ENCODE peak calls at places on chromosomes 5 and 9, in five cellular contexts. T is GM12878, A is HepG2, G is K562, H is H1. F is an unnamed sample. For H3K4me1, the result is how much of the 10 kb centered on the place peaks cover.

GRCh38 chr5:169626779-169627178 is 10.3 kb upstream of the DOCK2 start:
- DNase-seq in T (no peak), A (no peak), G (no peak), H (no peak), F (no peak)

GRCh38 chr5:135141303-135142268 is 107.6 kb upstream of the PITX1 start:
- DNase-seq in T (no peak), A (peak), G (peak), H (no peak), F (peak)

GRCh38 chr5:101843055-101843454 is 453.0 kb downstream of the SLCO4C1 start:
- DNase-seq in T (no peak), A (no peak), G (no peak), H (no peak), F (no peak)

GRCh38 chr5:106894964-106895363 is 775.8 kb downstream of the EFNA5 start:
- DNase-seq in T (no peak), A (no peak), G (no peak), H (no peak), F (no peak)

GRCh38 chr5:116130471-116130870 is 45.6 kb downstream of the COMMD10 start:
- DNase-seq in T (no peak), A (no peak), G (no peak), H (no peak), F (no peak)

GRCh38 chr9:23361096-23361495 is 464.9 kb downstream of the ELAVL2 start:
- DNase-seq in T (no peak), A (no peak), G (no peak), H (no peak), F (no peak)

GRCh38 chr5:172791291-172791690 is 20.3 kb upstream of the DUSP1 start:
- DNase-seq in T (no peak), A (no peak), G (no peak), H (no peak), F (no peak)

GRCh38 chr5:43154424-43154823 is 33.7 kb downstream of the ZNF131 start:
- DNase-seq in T (no peak), A (no peak), G (no peak), H (no peak), F (no peak)

GRCh38 chr5:63963080-63963735 is 963 bp upstream of the HTR1A start:
- DNase-seq in T (peak), A (peak), G (peak), H (no peak), F (peak)

GRCh38 chr5:54384356-54384933 is 71.1 kb upstream of the HSPB3 start:
- DNase-seq in T (no peak), A (no peak), G (no peak), H (no peak), F (no peak)

GRCh38 chr5:153704110-153704509 is 213.6 kb downstream of the GRIA1 start:
- DNase-seq in T (no peak), A (no peak), G (no peak), H (no peak), F (no peak)

GRCh38 chr9:113599647-113600476 is 136.3 kb downstream of the RGS3 start:
- DNase-seq in T (no peak), A (no peak), G (no peak), H (no peak), F (peak)

DNA sequence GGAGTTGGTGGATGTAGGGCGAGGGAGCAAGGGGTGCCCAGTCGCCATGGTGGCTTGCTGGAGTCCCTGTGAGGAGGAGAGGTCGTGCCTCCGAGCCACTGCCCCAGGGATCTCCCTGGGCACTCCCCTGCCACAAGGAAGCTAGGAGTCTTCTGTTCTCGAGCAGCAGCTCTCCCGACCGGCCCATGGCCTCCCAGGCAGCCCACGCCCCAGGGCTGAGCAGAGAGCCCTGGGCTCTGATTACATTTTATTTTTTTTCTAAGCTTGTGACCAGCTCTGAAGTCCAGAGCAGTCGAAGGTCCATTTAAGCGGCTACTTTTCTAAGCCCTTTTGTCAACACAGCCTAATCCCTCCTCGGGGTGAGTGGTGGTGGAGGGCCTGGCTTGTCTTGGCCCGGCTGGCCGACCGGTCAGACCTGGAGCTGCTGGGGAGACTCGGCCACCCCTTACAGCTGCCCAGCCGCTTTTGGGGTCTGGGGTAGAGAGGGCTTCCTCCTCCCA is 2.1 kb downstream of the RXRA start:
- DNase-seq in T (no peak), A (peak), G (no peak), H (no peak), F (no peak)
- H3K4me1 ChIP-seq in T (under half), A (half or more), G (under half), H (under half), F (under half)

DNA sequence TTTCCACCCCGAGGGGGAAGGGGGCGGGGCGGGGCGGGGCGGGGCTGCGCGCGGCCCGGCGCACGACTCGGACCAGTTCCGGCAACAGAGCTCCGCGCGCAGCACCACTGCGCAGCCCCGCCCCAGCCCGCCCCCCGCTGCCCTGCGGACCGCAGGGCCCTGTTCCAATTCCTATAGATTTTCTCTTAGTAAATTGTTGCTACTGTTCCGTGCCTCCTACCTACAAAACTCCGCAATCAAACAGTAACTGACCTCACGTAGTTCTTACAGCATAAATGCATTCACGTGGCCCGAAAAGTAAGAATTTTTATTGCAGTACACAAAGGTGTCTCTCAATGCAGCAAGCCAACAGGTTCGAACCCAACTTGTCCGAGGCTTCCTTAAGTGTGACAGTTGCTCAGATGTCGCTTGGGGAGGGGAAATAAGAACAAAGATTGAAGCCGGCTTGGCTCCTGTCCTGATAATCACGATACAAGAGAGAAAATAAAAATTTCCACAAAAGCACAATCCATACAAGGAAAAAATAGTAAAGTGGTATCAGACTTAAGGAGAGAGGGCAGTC is 1.2 kb upstream of the RNF38 start:
- DNase-seq in T (peak), A (peak), G (peak), H (peak), F (peak)
- TF ChIP-seq CREB1 in T (no peak), A (no peak), G (no peak), H (no peak), F (no peak)

GRCh38 chr5:41924872-41925554 is at the start of gene FBXO4:
- DNase-seq in T (peak), A (peak), G (peak), H (peak), F (peak)
- H3K27ac ChIP-seq in T (peak), A (peak), G (peak), H (peak), F (no peak)

DNA sequence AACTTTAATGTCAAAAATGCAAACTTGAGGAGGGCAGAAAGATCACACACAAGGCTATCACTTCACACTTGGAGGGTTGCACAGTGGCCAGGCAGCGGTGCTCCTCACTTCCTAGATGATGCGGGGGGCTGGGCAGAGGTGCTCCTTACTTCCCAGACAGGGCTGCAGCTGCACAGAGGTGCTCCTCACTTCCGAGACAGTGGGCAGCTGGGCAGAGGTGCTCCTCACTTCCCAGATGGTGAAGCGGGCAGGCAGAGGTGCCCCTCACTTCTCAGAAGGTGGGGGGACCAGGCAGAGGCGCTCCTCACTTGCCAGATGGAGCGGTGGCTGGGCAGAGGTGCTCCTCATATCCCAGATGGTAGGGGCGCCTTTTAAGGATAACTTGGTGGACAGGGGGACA is 423.2 kb upstream of the RORB start:
- DNase-seq in T (no peak), A (no peak), G (no peak), H (no peak), F (no peak)
- H3K4me1 ChIP-seq in T (under half), A (under half), G (under half), H (under half), F (under half)

DNA sequence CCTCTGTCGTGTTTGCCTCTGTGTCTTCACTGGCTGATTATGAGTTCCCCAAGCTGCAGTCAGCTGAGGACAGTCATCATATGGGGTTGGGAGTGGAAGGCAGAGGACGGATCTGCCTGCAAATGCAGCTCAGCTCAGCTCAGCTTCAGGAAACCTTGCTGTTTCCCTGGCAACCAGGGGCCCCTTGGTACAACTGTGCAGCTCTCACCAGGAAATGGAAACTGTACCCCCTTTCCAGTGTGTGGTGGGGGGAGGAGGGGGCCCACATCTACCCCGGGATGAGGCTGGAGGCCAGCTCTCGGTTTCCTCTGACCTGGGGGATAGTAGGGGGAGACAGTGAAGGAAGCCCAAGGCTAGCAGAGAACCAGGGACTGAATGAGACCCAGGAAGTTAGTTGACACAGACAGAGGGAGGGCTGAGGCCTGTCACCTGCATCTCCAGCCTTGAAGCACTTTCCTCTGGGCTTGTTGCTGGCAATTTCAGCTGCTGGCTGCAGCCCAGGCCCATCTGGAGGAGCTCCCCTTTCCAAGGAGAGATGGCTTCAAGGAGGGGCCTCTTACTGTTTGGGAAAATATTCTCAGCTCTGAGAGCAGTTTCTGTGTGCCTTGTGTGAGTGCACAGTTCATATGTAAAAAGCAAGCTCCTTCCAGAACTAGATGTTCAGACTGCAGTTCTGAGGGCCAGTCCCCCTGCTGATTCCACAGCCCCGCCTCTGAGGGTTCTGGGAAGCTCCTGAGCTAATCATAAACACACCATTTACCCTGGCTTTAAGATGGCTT is 6.9 kb downstream of the ANXA6 start:
- DNase-seq in T (peak), A (no peak), G (no peak), H (no peak), F (no peak)
- TF ChIP-seq CREB1 in T (no peak), A (no peak), G (no peak), H (no peak), F (no peak)

GRCh38 chr5:14108170-14108996 is 34.8 kb upstream of the TRIO start:
- DNase-seq in T (peak), A (peak), G (peak), H (peak), F (peak)
- H3K27ac ChIP-seq in T (peak), A (no peak), G (no peak), H (no peak), F (peak)

GRCh38 chr5:180790524-180790923 is 12.1 kb downstream of the MGAT1 start:
- DNase-seq in T (no peak), A (no peak), G (no peak), H (no peak), F (no peak)

GRCh38 chr5:180792965-180793287 is 9.7 kb downstream of the MGAT1 start:
- DNase-seq in T (no peak), A (no peak), G (no peak), H (no peak), F (no peak)

GRCh38 chr5:180791611-180792213 is 10.9 kb downstream of the MGAT1 start:
- DNase-seq in T (no peak), A (no peak), G (no peak), H (no peak), F (no peak)

GRCh38 chr5:180790020-180790419 is 12.6 kb downstream of the MGAT1 start:
- DNase-seq in T (no peak), A (peak), G (no peak), H (no peak), F (peak)

DNA sequence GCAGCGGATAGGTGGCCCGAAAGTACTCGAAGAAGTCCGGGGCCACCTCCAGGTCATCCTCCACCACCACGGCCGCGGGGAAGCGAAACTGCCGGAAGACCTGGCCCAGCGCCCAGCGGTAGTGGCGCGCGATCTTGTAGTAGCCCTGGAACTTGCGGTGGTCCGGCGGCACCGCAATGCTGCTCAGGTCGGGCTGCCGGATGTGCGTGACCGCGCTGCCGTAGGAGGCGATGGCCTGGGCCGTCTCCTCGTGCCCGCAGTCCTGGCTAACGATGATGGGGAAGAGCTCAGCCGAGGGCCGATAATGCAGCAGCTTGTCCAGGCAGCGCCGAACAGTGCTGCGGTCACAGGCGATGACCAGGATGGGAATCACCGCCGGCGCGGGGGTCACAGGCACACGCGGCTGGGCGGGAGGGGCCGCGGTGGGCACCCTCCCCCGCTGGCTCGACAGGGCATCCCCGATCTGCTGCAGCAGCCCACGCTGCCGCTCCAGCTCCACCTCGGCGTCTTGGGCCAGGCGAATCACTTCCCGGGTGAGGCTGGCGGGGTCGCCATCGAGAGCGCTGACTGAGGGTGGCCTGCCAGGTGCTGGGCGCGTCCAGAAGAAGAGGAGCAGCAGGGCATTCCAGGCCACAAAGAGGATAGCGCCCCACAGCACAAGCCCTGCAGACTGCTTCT is 10.2 kb downstream of the MGAT1 start:
- DNase-seq in T (no peak), A (no peak), G (no peak), H (no peak), F (no peak)
- H3K4me1 ChIP-seq in T (under half), A (under half), G (under half), H (under half), F (under half)